ENCODE peak calls at places on chromosomes 12 and 14, in four cellular contexts. J, C, Q and S are unnamed samples.

GRCh38 chr12:105561981-105562726 is 231.7 kb downstream of the C12orf75 start:
- DNase-seq in J (peak; percentile 67), C (peak; percentile 94), Q (peak; percentile 16), S (no peak)

GRCh38 chr14:37428954-37429353 is 166.1 kb downstream of the FOXA1 start:
- DNase-seq in J (no peak), C (no peak), Q (no peak), S (no peak)

GRCh38 chr12:9707864-9708808 is 24.8 kb downstream of the CLECL1 start:
- DNase-seq in J (peak; percentile 36), C (peak; percentile 65), Q (peak; percentile 45), S (no peak)

GRCh38 chr12:123069436-123070266 is 81.2 kb downstream of the PITPNM2 start:
- DNase-seq in J (no peak), C (no peak), Q (no peak), S (no peak)

GRCh38 chr14:80211143-80212024 is at the start of gene DIO2:
- DNase-seq in J (no peak), C (no peak), Q (peak; percentile 18), S (no peak)

GRCh38 chr14:90301580-90302181 is 30.1 kb downstream of the NRDE2 start:
- DNase-seq in J (peak; percentile 45), C (peak; percentile 67), Q (no peak), S (no peak)

GRCh38 chr14:67263499-67264149 is 22.4 kb downstream of the PALS1 start:
- DNase-seq in J (peak; percentile 57), C (peak; percentile 78), Q (no peak), S (no peak)

GRCh38 chr12:120093592-120094355 is 22.8 kb downstream of the RAB35 start:
- DNase-seq in J (no peak), C (no peak), Q (no peak), S (no peak)

GRCh38 chr12:119598159-119598558 is 4.6 kb downstream of the TMEM233 start:
- DNase-seq in J (no peak), C (no peak), Q (no peak), S (no peak)

GRCh38 chr12:52494518-52494917 is 1.5 kb upstream of the KRT6A start:
- DNase-seq in J (peak; percentile 16), C (no peak), Q (no peak), S (no peak)

GRCh38 chr12:52496054-52496453 is 3.0 kb upstream of the KRT6A start:
- DNase-seq in J (no peak), C (no peak), Q (no peak), S (no peak)

GRCh38 chr12:52494100-52494499 is 1.0 kb upstream of the KRT6A start:
- DNase-seq in J (no peak), C (no peak), Q (no peak), S (no peak)

GRCh38 chr12:52496590-52497071 is 3.6 kb upstream of the KRT6A start:
- DNase-seq in J (peak; percentile 80), C (peak; percentile 67), Q (no peak), S (no peak)

DNA sequence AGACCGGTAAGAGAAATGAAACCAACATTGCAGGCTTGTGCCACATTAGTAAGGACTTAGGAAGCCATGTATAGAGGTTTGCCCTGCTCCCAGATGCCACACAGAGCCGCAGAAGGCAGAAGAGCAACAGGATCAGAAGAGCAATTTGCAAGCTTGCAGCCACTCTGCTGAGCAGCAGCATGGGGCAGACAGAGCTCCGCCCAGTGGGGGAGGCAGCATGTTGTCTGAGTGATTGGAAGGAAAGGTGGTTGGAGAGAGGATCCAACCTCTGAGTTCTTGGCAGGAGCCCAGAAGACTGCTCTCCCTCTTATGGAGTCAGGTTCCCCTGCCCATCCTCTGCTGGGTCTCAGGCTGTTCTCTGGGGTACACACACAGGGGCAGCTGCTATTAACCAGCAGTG is 2.3 kb upstream of the KRT6A start:
- DNase-seq in J (no peak), C (peak; percentile 24), Q (no peak), S (no peak)
- TF ChIP-seq CTCF in J (no peak), C (no peak), Q (no peak), S (no peak)

GRCh38 chr12:18246057-18246456 is 15.3 kb upstream of the PIK3C2G start:
- DNase-seq in J (no peak), C (no peak), Q (no peak), S (no peak)
- TF ChIP-seq CTCF in J (peak; percentile 60), C (peak; percentile 39), Q (no peak), S (no peak)

GRCh38 chr14:105187935-105188524 is 6.9 kb upstream of the NUDT14 start:
- DNase-seq in J (no peak), C (no peak), Q (no peak), S (no peak)
- TF ChIP-seq CTCF in J (no peak), C (no peak), Q (no peak), S (no peak)

GRCh38 chr14:21098134-21098891 is at the start of gene ZNF219:
- DNase-seq in J (no peak), C (peak; percentile 30), Q (peak; percentile 79), S (peak; percentile 57)
- TF ChIP-seq CTCF in J (no peak), C (no peak), Q (no peak), S (no peak)